ENCODE peak calls at places on chromosomes 4 and X, in nine cellular contexts. F is RKO, P is fibroblast of the aortic adventitia, Z is H54, J is thoracic aorta, H is germinal center, S is GM19239, U is left lung, T is AG08396. G is an unnamed sample.

GRCh38 chr4:110107868-110108267 is 90.5 kb downstream of the ELOVL6 start:
- DNase-seq in F (no peak), U (no peak), P (peak; percentile 36), H (no peak), S (no peak), J (no peak), T (no peak), Z (no peak), G (no peak)

GRCh38 chr4:163193717-163194116 is 27.0 kb upstream of the NAF1 start:
- DNase-seq in T (no peak), U (no peak), P (no peak), J (no peak), Z (no peak), H (no peak), S (no peak), F (no peak), G (no peak)

GRCh38 chrX:19888419-19888879 is 1.0 kb upstream of the SH3KBP1 start:
- DNase-seq in U (no peak), J (no peak), P (peak; percentile 79), T (peak; percentile 71), Z (peak; percentile 20), H (peak; percentile 34), S (no peak), F (peak; percentile 80), G (peak; percentile 89)

GRCh38 chr4:184792950-184793555 is 32.7 kb downstream of the ACSL1 start:
- DNase-seq in H (no peak), U (peak; percentile 73), T (peak; percentile 68), Z (peak; percentile 63), S (no peak), J (no peak), P (peak; percentile 91), F (peak; percentile 92), G (peak; percentile 95)

GRCh38 chr4:89836897-89837384 is at the start of gene SNCA:
- DNase-seq in Z (no peak), P (no peak), F (no peak), T (peak; percentile 49), J (no peak), S (no peak), U (peak; percentile 73), H (peak; percentile 6), G (no peak)

GRCh38 chr4:158020734-158021346 is 152.0 kb downstream of the GASK1B start:
- DNase-seq in J (no peak), T (peak; percentile 13), Z (no peak), S (no peak), P (peak; percentile 97), U (no peak), F (peak; percentile 69), H (no peak), G (peak; percentile 0)

GRCh38 chrX:126655061-126655460 is 102.4 kb upstream of the DCAF12L1 start:
- DNase-seq in P (no peak), S (no peak), U (no peak), T (no peak), F (peak; percentile 14), Z (no peak), J (no peak), H (no peak), G (no peak)

GRCh38 chrX:41475611-41476241 is 28.6 kb downstream of the NYX start:
- DNase-seq in J (no peak), S (no peak), F (no peak), Z (no peak), P (no peak), T (no peak), H (no peak), U (no peak), G (no peak)

GRCh38 chr4:6926681-6927478 is 17.3 kb downstream of the TBC1D14 start:
- DNase-seq in Z (no peak), P (no peak), S (no peak), U (peak; percentile 83), J (no peak), H (no peak), T (peak; percentile 59), F (no peak), G (no peak)

GRCh38 chr4:129822708-129823504 is 727.0 kb downstream of the C4orf33 start:
- DNase-seq in J (no peak), F (no peak), H (no peak), P (peak; percentile 5), Z (no peak), U (peak; percentile 58), S (no peak), T (no peak), G (no peak)

GRCh38 chr4:114056599-114056998 is 77.2 kb upstream of the ARSJ start:
- DNase-seq in J (no peak), H (no peak), Z (no peak), U (no peak), T (no peak), P (no peak), S (no peak), F (no peak), G (no peak)

GRCh38 chrX:103704863-103705262 is 5.8 kb upstream of the TMEM31 start:
- DNase-seq in P (no peak), S (no peak), J (no peak), Z (no peak), T (no peak), H (no peak), U (no peak), F (no peak), G (no peak)

GRCh38 chrX:38864165-38864564 is 62.9 kb downstream of the MID1IP1 start:
- DNase-seq in U (no peak), F (no peak), T (peak; percentile 12), H (no peak), P (peak; percentile 68), Z (no peak), J (no peak), S (no peak), G (no peak)

GRCh38 chr4:73683033-73683432 is 57.3 kb upstream of the CXCL8 start:
- DNase-seq in U (no peak), Z (no peak), J (no peak), F (no peak), P (no peak), T (no peak), H (no peak), S (no peak), G (no peak)

GRCh38 chr4:15653864-15654391 is 1.2 kb downstream of the FBXL5 start:
- DNase-seq in P (peak; percentile 79), Z (no peak), S (peak; percentile 22), U (no peak), F (peak; percentile 88), T (peak; percentile 43), H (no peak), J (no peak), G (peak; percentile 15)

GRCh38 chrX:139560221-139560620 is 29.7 kb downstream of the F9 start:
- DNase-seq in Z (no peak), U (no peak), P (peak; percentile 52), H (no peak), F (no peak), J (no peak), S (no peak), T (no peak), G (no peak)

GRCh38 chr4:61889117-61889516 is 689.0 kb downstream of the ADGRL3 start:
- DNase-seq in T (no peak), Z (no peak), U (no peak), H (no peak), F (no peak), J (no peak), P (no peak), S (no peak), G (no peak)

GRCh38 chr4:131644619-131645018 is 1504.5 kb upstream of the PCDH10 start:
- DNase-seq in S (no peak), F (peak; percentile 20), U (no peak), J (no peak), T (peak; percentile 1), P (peak; percentile 32), Z (no peak), H (no peak), G (peak; percentile 1)

GRCh38 chr4:25440478-25441030 is 63.5 kb downstream of the ANAPC4 start:
- DNase-seq in T (no peak), S (no peak), U (peak; percentile 51), F (no peak), P (peak; percentile 92), J (no peak), Z (no peak), H (no peak), G (no peak)

GRCh38 chr4:24473309-24473721 is 111.0 kb downstream of the DHX15 start:
- DNase-seq in U (no peak), Z (peak; percentile 58), H (peak; percentile 15), S (no peak), P (peak; percentile 41), J (no peak), T (peak; percentile 43), F (peak; percentile 82), G (peak; percentile 61)

GRCh38 chrX:1178580-1179057 is 33.8 kb downstream of the CRLF2 start:
- DNase-seq in T (no peak), H (no peak), S (no peak), P (no peak), F (no peak), U (no peak), J (no peak), Z (no peak), G (no peak)

GRCh38 chr4:8189551-8190466 is 9.3 kb upstream of the SH3TC1 start:
- DNase-seq in U (no peak), J (no peak), P (no peak), F (no peak), Z (no peak), H (no peak), S (no peak), T (no peak), G (no peak)

GRCh38 chrX:123422875-123423274 is 238.8 kb downstream of the GRIA3 start:
- DNase-seq in P (peak; percentile 65), H (no peak), T (peak; percentile 15), Z (no peak), J (no peak), F (peak; percentile 51), S (no peak), U (no peak), G (peak; percentile 21)

GRCh38 chr4:112563431-112564200 is 47.6 kb upstream of the NEUROG2 start:
- DNase-seq in Z (no peak), S (no peak), F (peak; percentile 3), T (no peak), P (no peak), H (no peak), J (no peak), U (no peak), G (no peak)

GRCh38 chr4:94032754-94033153 is 174.9 kb upstream of the SMARCAD1 start:
- DNase-seq in U (no peak), P (no peak), Z (no peak), T (no peak), S (no peak), F (no peak), H (no peak), J (no peak), G (no peak)

GRCh38 chr4:82785248-82786003 is 13.2 kb downstream of the SCD5 start:
- DNase-seq in P (peak; percentile 93), S (no peak), U (no peak), Z (peak; percentile 58), T (peak; percentile 33), F (peak; percentile 68), J (no peak), H (no peak), G (peak; percentile 69)